ENCODE peak calls at places on chromosome 4, in four cellular contexts. C is AG10803, H is GM12864, V is sigmoid colon. T is an unnamed sample.

GRCh38 chr4:107453231-107453630 is 266.8 kb downstream of the PAPSS1 start:
- DNase-seq in V (no peak), C (no peak), H (no peak), T (no peak)

GRCh38 chr4:157706134-157706533 is 466.7 kb downstream of the GASK1B start:
- DNase-seq in H (no peak), C (no peak), V (no peak), T (no peak)

GRCh38 chr4:118910221-118910620 is 21.6 kb downstream of the SYNPO2 start:
- DNase-seq in H (no peak), V (no peak), C (no peak), T (no peak)

GRCh38 chr4:109977854-109978501 is 65.3 kb downstream of the EGF start:
- DNase-seq in C (peak), V (no peak), H (no peak), T (no peak)

GRCh38 chr4:168153596-168154440 is 61.5 kb downstream of the ANXA10 start:
- DNase-seq in V (no peak), C (peak), H (peak), T (peak)

GRCh38 chr4:101252721-101253120 is 94.6 kb downstream of the PPP3CA start:
- DNase-seq in H (no peak), V (no peak), C (peak), T (no peak)

GRCh38 chr4:174217273-174218126 is 66.0 kb downstream of the FBXO8 start:
- DNase-seq in V (no peak), H (no peak), C (peak), T (no peak)

GRCh38 chr4:41204400-41204978 is 9.9 kb downstream of the APBB2 start:
- DNase-seq in V (no peak), C (peak), H (no peak), T (no peak)

GRCh38 chr4:161256172-161256571 is 907.6 kb downstream of the FSTL5 start:
- DNase-seq in V (no peak), C (no peak), H (no peak), T (no peak)

GRCh38 chr4:67201334-67201733 is 344.0 kb downstream of the CENPC start:
- DNase-seq in V (no peak), C (no peak), H (no peak), T (no peak)

GRCh38 chr4:108519911-108520310 is 100.5 kb upstream of the RPL34 start:
- DNase-seq in H (no peak), V (no peak), C (no peak), T (no peak)

GRCh38 chr4:175891863-175892262 is 79.8 kb upstream of the GPM6A start:
- DNase-seq in V (no peak), C (peak), H (no peak), T (no peak)

GRCh38 chr4:15864771-15865566 is 73.6 kb downstream of the FGFBP1 start:
- DNase-seq in H (no peak), V (no peak), C (peak), T (no peak)

GRCh38 chr4:90127223-90127705 is at the start of gene CCSER1:
- DNase-seq in H (peak), V (peak), C (peak), T (peak)

GRCh38 chr4:80535551-80535950 is 200.0 kb downstream of the CFAP299 start:
- DNase-seq in V (no peak), C (no peak), H (no peak), T (no peak)

GRCh38 chr4:96585304-96585703 is 745.4 kb downstream of the PDHA2 start:
- DNase-seq in C (no peak), V (no peak), H (no peak), T (no peak)

GRCh38 chr4:29151584-29151983 is 1568.6 kb upstream of the PCDH7 start:
- DNase-seq in H (no peak), V (no peak), C (no peak), T (no peak)

GRCh38 chr4:22454216-22454838 is 61.5 kb downstream of the ADGRA3 start:
- DNase-seq in C (no peak), H (no peak), V (no peak), T (no peak)

GRCh38 chr4:17762705-17763104 is 18.7 kb downstream of the FAM184B start:
- DNase-seq in V (no peak), C (peak), H (no peak), T (no peak)

GRCh38 chr4:180455226-180455625 is 1788.0 kb upstream of the TENM3 start:
- DNase-seq in C (no peak), V (no peak), H (no peak), T (no peak)

GRCh38 chr4:175802988-175803387 is 9.1 kb downstream of the GPM6A start:
- DNase-seq in H (no peak), V (no peak), C (no peak), T (no peak)

GRCh38 chr4:166836865-166837264 is 397.4 kb downstream of the SPOCK3 start:
- DNase-seq in C (no peak), V (no peak), H (no peak), T (no peak)

GRCh38 chr4:122826596-122827257 is at the start of gene FGF2:
- DNase-seq in H (no peak), V (peak), C (peak), T (peak)

GRCh38 chr4:85367815-85368214 is 107.1 kb upstream of the ARHGAP24 start:
- DNase-seq in V (no peak), H (no peak), C (no peak), T (no peak)

GRCh38 chr4:135564090-135564489 is 1362.5 kb upstream of the PABPC4L start:
- DNase-seq in H (no peak), C (no peak), V (no peak), T (no peak)

GRCh38 chr4:71025654-71026053 is 32.2 kb downstream of the DCK start:
- DNase-seq in V (no peak), H (no peak), C (no peak), T (no peak)

GRCh38 chr4:181807771-181808170 is 435.4 kb upstream of the TENM3 start:
- DNase-seq in V (no peak), C (peak), H (no peak), T (no peak)

GRCh38 chr4:66736593-66736992 is 808.7 kb downstream of the CENPC start:
- DNase-seq in H (no peak), C (no peak), V (no peak), T (no peak)

GRCh38 chr4:41661447-41662076 is 87.0 kb downstream of the PHOX2B start:
- DNase-seq in C (peak), V (no peak), H (peak), T (peak)

DNA sequence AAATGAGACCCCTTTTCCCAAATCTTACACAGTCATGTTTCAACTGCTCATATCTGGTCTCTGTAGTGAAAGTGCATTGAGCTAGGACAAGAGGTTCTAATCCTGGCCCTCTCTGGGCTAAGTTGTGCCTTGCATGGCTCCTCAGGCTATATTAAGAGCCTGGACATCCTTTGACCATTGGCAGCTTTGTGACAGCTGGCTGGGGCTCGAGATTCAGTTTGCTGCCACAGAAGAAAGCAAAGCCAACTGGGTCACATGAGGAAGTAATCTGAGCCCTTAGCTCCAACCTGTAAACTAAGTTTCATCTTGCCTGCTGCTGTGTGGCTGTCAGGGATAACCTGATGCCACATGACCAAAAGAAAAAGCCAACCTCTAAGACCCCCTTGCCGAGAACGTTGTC is 51.8 kb upstream of the JADE1 start:
- DNase-seq in V (peak), H (no peak), C (peak), T (no peak)
- TF ChIP-seq CTCF in V (no peak), H (no peak), C (no peak), T (no peak)

GRCh38 chr4:7769936-7770674 is 169.6 kb downstream of the AFAP1 start:
- DNase-seq in C (peak), H (no peak), V (peak), T (no peak)
- TF ChIP-seq CTCF in C (peak), H (peak), V (no peak), T (peak)

DNA sequence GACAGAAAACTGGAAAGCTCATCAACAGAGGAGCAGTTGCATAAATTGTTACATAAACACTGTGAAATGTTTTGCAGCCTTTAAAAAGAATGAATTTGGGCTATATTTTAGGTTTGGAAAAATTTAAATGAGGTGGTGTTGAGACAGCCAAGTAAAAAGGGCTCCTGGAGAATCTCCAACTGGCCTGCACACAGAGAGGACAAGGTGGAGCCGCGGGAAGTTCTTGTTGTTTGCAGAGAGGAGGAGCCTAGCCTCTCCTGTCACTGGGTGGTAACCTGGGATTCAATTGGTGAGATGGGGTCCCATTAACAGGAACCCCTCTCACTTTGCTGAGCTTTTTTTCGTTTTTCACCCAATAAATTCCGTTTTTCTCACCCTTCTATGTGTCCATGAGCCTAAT is 13.4 kb downstream of the GIMD1 start:
- DNase-seq in C (peak), H (no peak), V (no peak), T (no peak)
- TF ChIP-seq CTCF in C (no peak), H (no peak), V (no peak), T (no peak)

DNA sequence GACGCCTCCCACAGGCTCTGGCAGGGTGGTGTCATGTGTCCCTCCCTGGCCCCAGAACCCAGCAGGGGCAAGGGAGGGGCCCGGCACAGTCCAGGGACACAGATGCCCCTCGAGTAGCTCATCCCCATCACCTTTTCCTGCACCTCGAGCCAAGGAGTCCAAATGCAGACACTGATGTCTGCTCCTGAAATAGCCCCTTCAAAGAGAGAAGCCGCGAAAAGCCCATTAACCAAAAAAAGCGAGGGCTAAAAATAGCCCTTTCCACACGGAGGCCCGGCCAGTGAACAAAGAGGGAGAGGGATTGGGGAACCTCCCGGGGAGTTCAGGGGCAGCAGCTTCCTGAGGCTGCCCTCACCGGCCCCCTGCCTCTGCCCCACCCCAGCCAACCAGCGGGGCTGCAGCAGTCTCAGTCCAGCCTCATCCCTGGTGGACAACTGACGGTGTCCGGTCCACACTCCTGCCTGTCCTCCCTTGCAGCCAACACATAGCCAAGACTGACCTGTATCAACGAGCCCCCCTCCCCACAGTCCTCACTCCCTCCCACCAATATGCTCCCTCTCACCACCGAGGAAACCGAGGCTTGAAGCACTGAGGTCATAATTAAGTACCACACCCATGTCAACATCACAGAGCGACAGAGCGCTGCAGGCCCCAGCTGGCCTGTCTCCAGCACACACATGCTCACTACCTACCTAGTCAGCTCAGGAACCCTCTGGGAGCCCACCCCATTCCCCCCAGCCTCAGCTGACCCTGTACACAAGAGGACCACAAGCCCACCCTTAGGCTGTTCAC is 23.9 kb downstream of the WDR1 start:
- DNase-seq in C (no peak), H (no peak), V (no peak), T (no peak)
- TF ChIP-seq CTCF in C (no peak), H (no peak), V (no peak), T (no peak)